ENCODE peak calls at places on chromosomes 16 and 17, in seven cellular contexts. M, R, G, Z, P, I and U are unnamed samples.

GRCh38 chr16:58187657-58188430 is 10.1 kb downstream of the CSNK2A2 start:
- DNase-seq in M (no peak), R (no peak), G (no peak), Z (peak; percentile 64), P (no peak), I (no peak), U (no peak)

GRCh38 chr16:8080817-8081216 is 509.5 kb downstream of the TMEM114 start:
- DNase-seq in M (no peak), R (no peak), G (no peak), Z (no peak), P (no peak), I (no peak), U (no peak)

GRCh38 chr17:44976198-44976597 is 8.1 kb upstream of the C1QL1 start:
- DNase-seq in M (no peak), R (no peak), G (no peak), Z (no peak), P (no peak), I (no peak), U (no peak)

GRCh38 chr17:3732171-3732570 is 8.5 kb downstream of the HASPIN start:
- DNase-seq in M (no peak), R (no peak), G (peak; percentile 63), Z (no peak), P (no peak), I (no peak), U (no peak)

GRCh38 chr16:54886078-54886477 is 44.6 kb upstream of the IRX5 start:
- DNase-seq in M (no peak), R (no peak), G (peak; percentile 79), Z (no peak), P (no peak), I (no peak), U (no peak)

GRCh38 chr16:9102379-9102778 is 10.9 kb downstream of the HAPSTR1 start:
- DNase-seq in M (peak; percentile 72), R (no peak), G (peak; percentile 3), Z (no peak), P (no peak), I (no peak), U (no peak)

GRCh38 chr17:64063766-64064224 is 43.4 kb upstream of the ICAM2 start:
- DNase-seq in M (no peak), R (no peak), G (peak; percentile 6), Z (peak; percentile 86), P (peak; percentile 43), I (peak; percentile 93), U (peak; percentile 50)

GRCh38 chr17:77455111-77455877 is 314.5 kb downstream of the SEC14L1 start:
- DNase-seq in M (no peak), R (no peak), G (no peak), Z (no peak), P (no peak), I (no peak), U (no peak)

GRCh38 chr17:73717690-73718089 is 73.4 kb upstream of the SDK2 start:
- DNase-seq in M (no peak), R (no peak), G (no peak), Z (no peak), P (no peak), I (no peak), U (no peak)

GRCh38 chr17:58317421-58318064 is 11.1 kb downstream of the TSPOAP1 start:
- DNase-seq in M (peak; percentile 29), R (no peak), G (peak; percentile 75), Z (no peak), P (peak; percentile 64), I (peak; percentile 60), U (peak; percentile 34)

GRCh38 chr17:34579979-34580684 is 750 bp downstream of the TMEM132E start:
- DNase-seq in M (no peak), R (no peak), G (no peak), Z (peak; percentile 84), P (no peak), I (peak; percentile 60), U (no peak)

GRCh38 chr17:47821031-47821423 is 567 bp downstream of the OSBPL7 start:
- DNase-seq in M (no peak), R (no peak), G (no peak), Z (no peak), P (no peak), I (no peak), U (no peak)

GRCh38 chr17:59800530-59800942 is 92.2 kb downstream of the TUBD1 start:
- DNase-seq in M (no peak), R (no peak), G (no peak), Z (no peak), P (no peak), I (no peak), U (no peak)

GRCh38 chr16:83933885-83934683 is 19.0 kb upstream of the OSGIN1 start:
- DNase-seq in M (no peak), R (peak; percentile 33), G (no peak), Z (peak; percentile 36), P (no peak), I (no peak), U (no peak)

GRCh38 chr16:3283525-3284447 is 495 bp downstream of the ZNF263 start:
- DNase-seq in M (no peak), R (peak; percentile 53), G (no peak), Z (peak; percentile 20), P (no peak), I (no peak), U (no peak)

GRCh38 chr16:77171750-77172635 is 19.0 kb upstream of the MON1B start:
- DNase-seq in M (peak; percentile 29), R (peak; percentile 3), G (peak; percentile 79), Z (no peak), P (no peak), I (no peak), U (no peak)

GRCh38 chr16:56930516-56931252 is 1.3 kb upstream of the HERPUD1 start:
- DNase-seq in M (no peak), R (no peak), G (no peak), Z (no peak), P (no peak), I (no peak), U (no peak)

GRCh38 chr17:3722716-3723115 is 987 bp upstream of the HASPIN start:
- DNase-seq in M (no peak), R (no peak), G (no peak), Z (no peak), P (no peak), I (no peak), U (no peak)

GRCh38 chr16:30958164-30959083 is 870 bp downstream of the SETD1A start:
- DNase-seq in M (no peak), R (peak; percentile 83), G (peak; percentile 73), Z (no peak), P (no peak), I (peak; percentile 83), U (no peak)

GRCh38 chr17:40800381-40800780 is 622 bp upstream of the KRT28 start:
- DNase-seq in M (no peak), R (no peak), G (no peak), Z (no peak), P (no peak), I (no peak), U (no peak)

GRCh38 chr17:66636111-66636510 is 198.8 kb upstream of the CACNG5 start:
- DNase-seq in M (peak; percentile 16), R (peak; percentile 19), G (no peak), Z (no peak), P (no peak), I (no peak), U (no peak)

GRCh38 chr17:29111816-29112499 is 68.2 kb downstream of the MYO18A start:
- DNase-seq in M (no peak), R (peak; percentile 45), G (peak; percentile 88), Z (peak; percentile 89), P (peak; percentile 47), I (peak; percentile 84), U (peak; percentile 71)

GRCh38 chr17:47812146-47812920 is 9.3 kb downstream of the OSBPL7 start:
- DNase-seq in M (no peak), R (no peak), G (no peak), Z (no peak), P (no peak), I (peak; percentile 51), U (no peak)

GRCh38 chr17:38587956-38588771 is 17.6 kb downstream of the SRCIN1 start:
- DNase-seq in M (no peak), R (peak; percentile 50), G (peak; percentile 23), Z (no peak), P (no peak), I (no peak), U (no peak)

GRCh38 chr17:74337834-74338500 is 11.9 kb downstream of the KIF19 start:
- DNase-seq in M (no peak), R (peak; percentile 51), G (no peak), Z (no peak), P (no peak), I (no peak), U (no peak)

GRCh38 chr16:28555593-28555992 is 1.9 kb downstream of the SGF29 start:
- DNase-seq in M (no peak), R (no peak), G (no peak), Z (no peak), P (no peak), I (no peak), U (no peak)

GRCh38 chr17:30375661-30376060 is 3.1 kb upstream of the CPD start:
- DNase-seq in M (no peak), R (no peak), G (peak; percentile 37), Z (no peak), P (no peak), I (no peak), U (no peak)

GRCh38 chr17:35432176-35433074 is at the start of gene SLFN12:
- DNase-seq in M (peak; percentile 88), R (peak; percentile 12), G (peak; percentile 92), Z (peak; percentile 76), P (peak; percentile 34), I (no peak), U (no peak)

GRCh38 chr17:74833501-74834361 is 26.0 kb downstream of the GRIN2C start:
- DNase-seq in M (no peak), R (no peak), G (peak; percentile 29), Z (peak; percentile 63), P (no peak), I (no peak), U (no peak)

GRCh38 chr16:22007159-22007508 is 777 bp upstream of the MOSMO start:
- DNase-seq in M (no peak), R (no peak), G (no peak), Z (no peak), P (no peak), I (no peak), U (no peak)

GRCh38 chr17:78722101-78722761 is 59.8 kb downstream of the CYTH1 start:
- DNase-seq in M (no peak), R (peak; percentile 72), G (no peak), Z (peak; percentile 66), P (no peak), I (peak; percentile 71), U (no peak)

GRCh38 chr16:71883193-71883848 is 661 bp downstream of the ZNF821 start:
- DNase-seq in M (no peak), R (peak; percentile 56), G (peak; percentile 41), Z (peak; percentile 77), P (peak; percentile 48), I (peak; percentile 75), U (peak; percentile 46)

GRCh38 chr17:17425591-17425990 is 51.2 kb upstream of the MED9 start:
- DNase-seq in M (no peak), R (no peak), G (no peak), Z (no peak), P (no peak), I (no peak), U (no peak)